ENCODE peak calls at places on chromosome 17, in ten cellular contexts. B is activated T-cell treated with anti-CD3 and anti-CD28 coated beads for 48 hours; C is right lobe of liver; I is ureter; Q is thoracic aorta; N is activated CD4-positive, alpha-beta T cell treated with anti-CD3 and anti-CD28 coated beads, Interleukin-2, amount 10 ng/mL, durations not matched to agents 7 days and 5 days; L is OCI-LY7; K is prostate gland; A is activated effector memory CD4-positive, alpha-beta T cell treated with anti-CD3 and anti-CD28 coated beads, Interleukin-2, amount 50 U/mL, for 16 hours; Z is NCI-H1436. P is an unnamed sample.

GRCh38 chr17:78875331-78875730 is 27.7 kb downstream of the CEP295NL start:
- DNase-seq in B (no peak), C (no peak), I (no peak), Q (no peak), N (no peak), L (no peak), K (no peak), A (no peak), Z (no peak), P (no peak)

GRCh38 chr17:6435968-6436367 is 1.0 kb upstream of the AIPL1 start:
- DNase-seq in B (peak; percentile 41), C (peak; percentile 61), I (no peak), Q (no peak), N (peak; percentile 71), L (peak; percentile 71), K (peak; percentile 53), A (peak; percentile 87), Z (peak; percentile 69), P (peak; percentile 77)

GRCh38 chr17:31537558-31537957 is 146.1 kb downstream of the RAB11FIP4 start:
- DNase-seq in B (no peak), C (no peak), I (no peak), Q (no peak), N (no peak), L (peak; percentile 79), K (peak; percentile 80), A (no peak), Z (no peak), P (no peak)

GRCh38 chr17:63275318-63275967 is 170.7 kb downstream of the CYB561 start:
- DNase-seq in B (no peak), C (no peak), I (no peak), Q (no peak), N (no peak), L (no peak), K (no peak), A (no peak), Z (no peak), P (peak; percentile 96)

GRCh38 chr17:19709841-19710240 is 6.5 kb downstream of the SLC47A2 start:
- DNase-seq in B (no peak), C (no peak), I (peak; percentile 20), Q (no peak), N (no peak), L (no peak), K (no peak), A (no peak), Z (no peak), P (no peak)

GRCh38 chr17:59668816-59669215 is 38.4 kb downstream of the PTRH2 start:
- DNase-seq in B (no peak), C (no peak), I (no peak), Q (no peak), N (no peak), L (no peak), K (no peak), A (no peak), Z (no peak), P (peak; percentile 90)

GRCh38 chr17:75689441-75689873 is 22.3 kb downstream of the SAP30BP start:
- DNase-seq in B (peak; percentile 19), C (no peak), I (no peak), Q (no peak), N (peak; percentile 75), L (peak; percentile 98), K (no peak), A (peak; percentile 64), Z (no peak), P (no peak)

GRCh38 chr17:41723801-41724475 is 10.5 kb downstream of the HAP1 start:
- DNase-seq in B (no peak), C (no peak), I (no peak), Q (no peak), N (no peak), L (no peak), K (no peak), A (no peak), Z (no peak), P (no peak)

GRCh38 chr17:2883544-2884203 is 87.4 kb downstream of the RAP1GAP2 start:
- DNase-seq in B (no peak), C (no peak), I (no peak), Q (no peak), N (no peak), L (no peak), K (no peak), A (no peak), Z (peak; percentile 72), P (no peak)

GRCh38 chr17:10605221-10605783 is 51.8 kb downstream of the MYH3 start:
- DNase-seq in B (no peak), C (no peak), I (no peak), Q (no peak), N (no peak), L (no peak), K (no peak), A (no peak), Z (peak; percentile 73), P (no peak)

GRCh38 chr17:35051579-35052239 is 11.8 kb downstream of the RFFL start:
- DNase-seq in B (no peak), C (no peak), I (no peak), Q (no peak), N (no peak), L (no peak), K (no peak), A (no peak), Z (no peak), P (no peak)

GRCh38 chr17:66304304-66305174 is 2.1 kb downstream of the PRKCA start:
- DNase-seq in B (no peak), C (peak; percentile 29), I (no peak), Q (no peak), N (peak; percentile 36), L (no peak), K (no peak), A (peak; percentile 71), Z (peak; percentile 52), P (peak; percentile 41)

GRCh38 chr17:9958586-9959281 is 53.7 kb upstream of the RCVRN start:
- DNase-seq in B (no peak), C (no peak), I (no peak), Q (no peak), N (no peak), L (no peak), K (no peak), A (no peak), Z (no peak), P (no peak)

GRCh38 chr17:55770220-55770870 is 19.5 kb downstream of the PCTP start:
- DNase-seq in B (no peak), C (no peak), I (no peak), Q (no peak), N (no peak), L (peak; percentile 46), K (no peak), A (no peak), Z (peak; percentile 21), P (peak; percentile 83)

GRCh38 chr17:40518401-40519088 is 17.1 kb upstream of the TNS4 start:
- DNase-seq in B (no peak), C (no peak), I (no peak), Q (no peak), N (no peak), L (no peak), K (no peak), A (peak; percentile 62), Z (no peak), P (no peak)

GRCh38 chr17:31487648-31488263 is 96.3 kb downstream of the RAB11FIP4 start:
- DNase-seq in B (peak; percentile 95), C (peak; percentile 94), I (peak; percentile 88), Q (peak; percentile 58), N (peak; percentile 93), L (peak; percentile 95), K (peak; percentile 95), A (peak; percentile 98), Z (peak; percentile 96), P (peak; percentile 94)

GRCh38 chr17:28648698-28649097 is 3.7 kb upstream of the BLTP2 start:
- DNase-seq in B (no peak), C (no peak), I (no peak), Q (no peak), N (no peak), L (no peak), K (no peak), A (no peak), Z (no peak), P (no peak)

GRCh38 chr17:2782030-2782429 is 14.2 kb upstream of the RAP1GAP2 start:
- DNase-seq in B (no peak), C (no peak), I (no peak), Q (no peak), N (no peak), L (no peak), K (no peak), A (no peak), Z (no peak), P (peak; percentile 57)

GRCh38 chr17:17175917-17176316 is 30.2 kb downstream of the PLD6 start:
- DNase-seq in B (no peak), C (no peak), I (no peak), Q (no peak), N (peak; percentile 49), L (peak; percentile 38), K (no peak), A (no peak), Z (no peak), P (no peak)

GRCh38 chr17:8117980-8118768 is at the start of gene ALOXE3:
- DNase-seq in B (no peak), C (peak; percentile 36), I (peak; percentile 77), Q (no peak), N (no peak), L (no peak), K (peak; percentile 67), A (no peak), Z (no peak), P (peak; percentile 47)

GRCh38 chr17:62562656-62563055 is 64.8 kb upstream of the MRC2 start:
- DNase-seq in B (no peak), C (no peak), I (no peak), Q (no peak), N (no peak), L (no peak), K (no peak), A (no peak), Z (no peak), P (peak; percentile 78)

GRCh38 chr17:36657763-36658490 is 56.5 kb downstream of the MRM1 start:
- DNase-seq in B (peak; percentile 8), C (no peak), I (no peak), Q (no peak), N (no peak), L (no peak), K (no peak), A (no peak), Z (peak; percentile 47), P (peak; percentile 27)

GRCh38 chr17:78265121-78265520 is 33.7 kb downstream of the TMEM235 start:
- DNase-seq in B (no peak), C (no peak), I (no peak), Q (no peak), N (no peak), L (no peak), K (no peak), A (no peak), Z (no peak), P (no peak)

GRCh38 chr17:27627514-27627913 is 3.5 kb upstream of the LGALS9 start:
- DNase-seq in B (no peak), C (no peak), I (no peak), Q (no peak), N (no peak), L (no peak), K (no peak), A (no peak), Z (no peak), P (no peak)

P was measured in cardiac muscle cell.